ENCODE peak calls at places on chromosomes 13 and 19, in five cellular contexts. One of them, this sample, is unnamed.

GRCh38 chr13:62337109-62337880 is 921.6 kb upstream of the PCDH20 start:
- DNase-seq in mucosa of descending colon: no peak
- DNase-seq in foreskin fibroblast: no peak
- DNase-seq in tibial nerve: no peak
- DNase-seq in lower lobe of right lung: no peak
- DNase-seq in this sample: no peak

GRCh38 chr13:76019421-76020044 is 383.4 kb downstream of the LMO7 start:
- DNase-seq in foreskin fibroblast: no peak
- DNase-seq in mucosa of descending colon: peak; percentile 20
- DNase-seq in tibial nerve: no peak
- DNase-seq in lower lobe of right lung: peak; percentile 39
- DNase-seq in this sample: no peak

GRCh38 chr13:31773538-31773937 is 34.2 kb downstream of the RXFP2 start:
- DNase-seq in mucosa of descending colon: no peak
- DNase-seq in foreskin fibroblast: peak; percentile 77
- DNase-seq in lower lobe of right lung: no peak
- DNase-seq in tibial nerve: no peak
- DNase-seq in this sample: no peak

GRCh38 chr13:40801255-40802217 is 12.1 kb downstream of the SLC25A15 start:
- DNase-seq in lower lobe of right lung: no peak
- DNase-seq in mucosa of descending colon: no peak
- DNase-seq in tibial nerve: no peak
- DNase-seq in foreskin fibroblast: no peak
- DNase-seq in this sample: no peak

GRCh38 chr19:46412983-46413261 is 442 bp downstream of the CCDC8 start:
- DNase-seq in lower lobe of right lung: no peak
- DNase-seq in tibial nerve: no peak
- DNase-seq in mucosa of descending colon: no peak
- DNase-seq in foreskin fibroblast: no peak
- DNase-seq in this sample: no peak

GRCh38 chr19:40443930-40444180 is 280 bp downstream of the SERTAD3 start:
- DNase-seq in lower lobe of right lung: no peak
- DNase-seq in foreskin fibroblast: no peak
- DNase-seq in tibial nerve: no peak
- DNase-seq in mucosa of descending colon: no peak
- DNase-seq in this sample: no peak

GRCh38 chr13:91242652-91243051 is 104.8 kb upstream of the MIR17HG start:
- DNase-seq in mucosa of descending colon: no peak
- DNase-seq in lower lobe of right lung: no peak
- DNase-seq in foreskin fibroblast: no peak
- DNase-seq in tibial nerve: no peak
- DNase-seq in this sample: no peak

GRCh38 chr13:42486711-42487198 is 87.2 kb upstream of the TNFSF11 start:
- DNase-seq in foreskin fibroblast: peak; percentile 86
- DNase-seq in tibial nerve: no peak
- DNase-seq in mucosa of descending colon: no peak
- DNase-seq in lower lobe of right lung: no peak
- DNase-seq in this sample: no peak

GRCh38 chr13:111614009-111614408 is 293.6 kb downstream of the TEX29 start:
- DNase-seq in foreskin fibroblast: no peak
- DNase-seq in tibial nerve: no peak
- DNase-seq in lower lobe of right lung: no peak
- DNase-seq in mucosa of descending colon: no peak
- DNase-seq in this sample: no peak

GRCh38 chr13:51230473-51231105 is 8.4 kb downstream of the FAM124A start:
- DNase-seq in lower lobe of right lung: no peak
- DNase-seq in foreskin fibroblast: peak; percentile 70
- DNase-seq in mucosa of descending colon: no peak
- DNase-seq in tibial nerve: peak; percentile 31
- DNase-seq in this sample: no peak

GRCh38 chr13:66618702-66619101 is 611.4 kb downstream of the PCDH9 start:
- DNase-seq in foreskin fibroblast: peak; percentile 64
- DNase-seq in mucosa of descending colon: no peak
- DNase-seq in tibial nerve: no peak
- DNase-seq in lower lobe of right lung: no peak
- DNase-seq in this sample: no peak
- TF ChIP-seq CTCF in foreskin fibroblast: peak; percentile 38
- TF ChIP-seq CTCF in mucosa of descending colon: no peak
- TF ChIP-seq CTCF in tibial nerve: no peak
- TF ChIP-seq CTCF in lower lobe of right lung: peak; percentile 14
- TF ChIP-seq CTCF in this sample: peak; percentile 45

GRCh38 chr19:18999896-19000620 is 33.3 kb downstream of the SUGP2 start:
- DNase-seq in foreskin fibroblast: peak; percentile 38
- DNase-seq in mucosa of descending colon: no peak
- DNase-seq in tibial nerve: no peak
- DNase-seq in lower lobe of right lung: no peak
- DNase-seq in this sample: no peak
- TF ChIP-seq CTCF in foreskin fibroblast: peak; percentile 28
- TF ChIP-seq CTCF in mucosa of descending colon: no peak
- TF ChIP-seq CTCF in tibial nerve: no peak
- TF ChIP-seq CTCF in lower lobe of right lung: no peak
- TF ChIP-seq CTCF in this sample: peak; percentile 11

GRCh38 chr19:33496496-33496895 is 25.1 kb downstream of the PEPD start:
- DNase-seq in lower lobe of right lung: peak; percentile 22
- DNase-seq in foreskin fibroblast: no peak
- DNase-seq in tibial nerve: no peak
- DNase-seq in mucosa of descending colon: no peak
- DNase-seq in this sample: no peak
- TF ChIP-seq CTCF in lower lobe of right lung: no peak
- TF ChIP-seq CTCF in foreskin fibroblast: no peak
- TF ChIP-seq CTCF in tibial nerve: no peak
- TF ChIP-seq CTCF in mucosa of descending colon: no peak
- TF ChIP-seq CTCF in this sample: no peak

GRCh38 chr13:105990256-105990958 is 545.1 kb downstream of the EFNB2 start:
- DNase-seq in foreskin fibroblast: peak; percentile 54
- DNase-seq in mucosa of descending colon: no peak
- DNase-seq in tibial nerve: no peak
- DNase-seq in lower lobe of right lung: no peak
- DNase-seq in this sample: no peak

GRCh38 chr13:105996391-105997028 is 539.0 kb downstream of the EFNB2 start:
- DNase-seq in tibial nerve: no peak
- DNase-seq in foreskin fibroblast: no peak
- DNase-seq in mucosa of descending colon: no peak
- DNase-seq in lower lobe of right lung: no peak
- DNase-seq in this sample: no peak

GRCh38 chr13:105991131-105991530 is 544.3 kb downstream of the EFNB2 start:
- DNase-seq in tibial nerve: no peak
- DNase-seq in mucosa of descending colon: no peak
- DNase-seq in foreskin fibroblast: no peak
- DNase-seq in lower lobe of right lung: no peak
- DNase-seq in this sample: no peak

GRCh38 chr13:105994340-105994739 is 541.1 kb downstream of the EFNB2 start:
- DNase-seq in mucosa of descending colon: no peak
- DNase-seq in tibial nerve: no peak
- DNase-seq in foreskin fibroblast: no peak
- DNase-seq in lower lobe of right lung: no peak
- DNase-seq in this sample: no peak

GRCh38 chr13:105991622-105992254 is 543.7 kb downstream of the EFNB2 start:
- DNase-seq in lower lobe of right lung: no peak
- DNase-seq in tibial nerve: peak; percentile 26
- DNase-seq in foreskin fibroblast: peak; percentile 87
- DNase-seq in mucosa of descending colon: no peak
- DNase-seq in this sample: no peak
- TF ChIP-seq CTCF in lower lobe of right lung: no peak
- TF ChIP-seq CTCF in tibial nerve: no peak
- TF ChIP-seq CTCF in foreskin fibroblast: no peak
- TF ChIP-seq CTCF in mucosa of descending colon: no peak
- TF ChIP-seq CTCF in this sample: no peak

GRCh38 chr13:106594986-106595385 is 27.0 kb upstream of the ARGLU1 start:
- DNase-seq in mucosa of descending colon: no peak
- DNase-seq in lower lobe of right lung: no peak
- DNase-seq in foreskin fibroblast: no peak
- DNase-seq in tibial nerve: no peak
- DNase-seq in this sample: no peak

GRCh38 chr13:106597190-106597589 is 29.3 kb upstream of the ARGLU1 start:
- DNase-seq in tibial nerve: peak; percentile 27
- DNase-seq in foreskin fibroblast: peak; percentile 47
- DNase-seq in mucosa of descending colon: no peak
- DNase-seq in lower lobe of right lung: no peak
- DNase-seq in this sample: no peak

GRCh38 chr13:106597759-106598395 is 29.9 kb upstream of the ARGLU1 start:
- DNase-seq in lower lobe of right lung: peak; percentile 65
- DNase-seq in foreskin fibroblast: no peak
- DNase-seq in mucosa of descending colon: no peak
- DNase-seq in tibial nerve: no peak
- DNase-seq in this sample: no peak

GRCh38 chr13:106595623-106596022 is 27.7 kb upstream of the ARGLU1 start:
- DNase-seq in foreskin fibroblast: peak; percentile 44
- DNase-seq in tibial nerve: no peak
- DNase-seq in lower lobe of right lung: no peak
- DNase-seq in mucosa of descending colon: no peak
- DNase-seq in this sample: no peak

DNA sequence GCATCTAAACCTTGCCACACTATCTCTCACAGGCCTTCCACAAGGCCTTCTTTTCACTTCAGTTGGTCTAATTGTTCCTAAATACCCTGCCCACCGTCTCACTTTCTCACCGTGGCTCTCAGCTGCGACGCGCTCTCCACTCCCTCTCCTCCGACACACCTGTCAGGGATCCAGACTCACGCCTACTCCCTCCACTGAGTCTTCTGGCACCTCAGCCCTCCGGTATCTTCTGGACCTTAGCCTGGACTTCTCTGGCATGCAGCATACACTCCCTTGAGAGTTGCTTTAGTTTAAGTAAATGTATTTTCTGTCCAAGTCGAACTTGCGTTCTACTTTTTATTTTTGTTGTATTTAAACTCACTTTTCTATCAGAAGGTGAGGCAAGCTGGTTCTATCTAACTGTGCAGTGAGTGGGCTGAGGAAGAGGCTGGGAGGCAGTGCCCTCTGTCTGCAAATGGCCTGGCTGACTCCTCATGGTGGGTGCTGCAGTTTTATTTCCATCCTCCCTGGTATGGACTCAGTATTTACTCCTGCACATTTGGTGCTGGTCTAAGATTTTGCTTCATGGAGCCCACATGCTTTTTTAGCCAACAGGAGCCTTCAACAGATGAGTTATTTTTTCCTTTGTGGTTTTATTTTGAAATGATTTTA is 28.5 kb upstream of the ARGLU1 start:
- DNase-seq in foreskin fibroblast: no peak
- DNase-seq in mucosa of descending colon: no peak
- DNase-seq in lower lobe of right lung: no peak
- DNase-seq in tibial nerve: no peak
- DNase-seq in this sample: no peak
- TF ChIP-seq CTCF in foreskin fibroblast: no peak
- TF ChIP-seq CTCF in mucosa of descending colon: no peak
- TF ChIP-seq CTCF in lower lobe of right lung: no peak
- TF ChIP-seq CTCF in tibial nerve: no peak
- TF ChIP-seq CTCF in this sample: no peak

GRCh38 chr19:601310-601709 is 11.6 kb downstream of the HCN2 start:
- DNase-seq in foreskin fibroblast: no peak
- DNase-seq in mucosa of descending colon: no peak
- DNase-seq in lower lobe of right lung: no peak
- DNase-seq in tibial nerve: no peak
- DNase-seq in this sample: no peak
- TF ChIP-seq CTCF in foreskin fibroblast: no peak
- TF ChIP-seq CTCF in mucosa of descending colon: no peak
- TF ChIP-seq CTCF in lower lobe of right lung: no peak
- TF ChIP-seq CTCF in tibial nerve: no peak
- TF ChIP-seq CTCF in this sample: no peak

DNA sequence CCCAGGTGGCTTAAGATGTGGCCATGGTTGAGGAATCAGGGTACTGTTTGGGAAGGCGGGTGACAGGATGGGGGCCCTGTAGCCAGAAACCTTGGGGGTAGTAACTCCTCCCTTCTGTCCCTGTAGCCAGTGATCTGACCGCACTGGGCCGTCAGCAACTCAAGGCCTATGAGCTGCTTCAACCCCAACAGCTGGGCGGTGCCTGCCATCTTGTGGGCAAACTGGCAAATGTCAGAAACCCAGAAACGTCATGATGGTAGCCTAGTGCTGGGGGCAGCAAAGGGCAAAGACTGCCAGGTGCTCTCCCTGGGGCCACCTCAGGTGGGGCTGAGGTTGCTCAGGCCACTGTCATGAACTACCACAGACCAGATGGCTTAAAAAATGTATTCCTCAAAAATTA is 3.5 kb downstream of the COPE start:
- DNase-seq in mucosa of descending colon: peak; percentile 62
- DNase-seq in tibial nerve: no peak
- DNase-seq in foreskin fibroblast: peak; percentile 78
- DNase-seq in lower lobe of right lung: no peak
- DNase-seq in this sample: no peak
- TF ChIP-seq CTCF in mucosa of descending colon: no peak
- TF ChIP-seq CTCF in tibial nerve: no peak
- TF ChIP-seq CTCF in foreskin fibroblast: peak; percentile 34
- TF ChIP-seq CTCF in lower lobe of right lung: peak; percentile 7
- TF ChIP-seq CTCF in this sample: peak; percentile 54

DNA sequence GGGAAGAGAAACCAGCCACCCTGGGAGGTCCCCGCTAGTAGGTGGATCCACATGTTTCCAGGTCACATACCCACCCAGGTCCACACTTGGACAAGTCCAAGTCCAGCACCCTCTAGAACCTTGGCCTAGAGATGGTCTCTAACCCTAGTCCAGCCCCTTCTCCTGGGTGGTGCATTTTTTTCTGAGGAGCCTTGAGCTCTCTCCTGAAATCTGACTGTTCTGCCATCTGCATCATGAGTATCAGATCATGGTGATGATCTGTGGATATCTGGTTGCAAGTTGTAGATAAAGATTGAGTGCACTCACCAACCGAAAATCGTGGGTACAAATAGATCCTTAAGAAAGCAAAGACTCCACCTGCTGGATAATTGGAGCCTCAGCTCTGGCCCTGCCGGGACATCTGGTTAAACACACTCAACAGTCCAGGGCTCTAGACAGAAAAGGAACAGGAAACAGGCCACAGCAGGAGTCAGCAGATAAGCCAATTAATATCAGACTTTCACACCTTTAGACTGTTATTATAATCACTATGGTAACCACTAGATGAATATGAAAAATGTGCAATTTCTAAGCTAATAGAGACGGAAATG is 41.1 kb downstream of the GPR12 start:
- DNase-seq in mucosa of descending colon: no peak
- DNase-seq in lower lobe of right lung: no peak
- DNase-seq in foreskin fibroblast: peak; percentile 25
- DNase-seq in tibial nerve: no peak
- DNase-seq in this sample: no peak
- TF ChIP-seq CTCF in mucosa of descending colon: no peak
- TF ChIP-seq CTCF in lower lobe of right lung: no peak
- TF ChIP-seq CTCF in foreskin fibroblast: peak; percentile 31
- TF ChIP-seq CTCF in tibial nerve: no peak
- TF ChIP-seq CTCF in this sample: peak; percentile 1

This sample was measured in D721Med.